ENCODE peak calls at places on chromosomes 2 and 18, in seven cellular contexts. A is amniotic stem cell, E is putamen, B is Caki2, D is K562, M is NAMALWA, N is NCI-H1092 treated with DMSO at 0.1 percent for 48 hours. W is an unnamed sample.

GRCh38 chr2:71243548-71244301 is 16.8 kb upstream of the PAIP2B start:
- DNase-seq in A (no peak), E (no peak), B (no peak), D (no peak), M (no peak), N (peak; percentile 2), W (no peak)

GRCh38 chr2:237721828-237722227 is 76.8 kb upstream of the RBM44 start:
- DNase-seq in A (no peak), E (no peak), B (no peak), D (no peak), M (no peak), N (no peak), W (no peak)

GRCh38 chr18:12890964-12891363 is 6.9 kb upstream of the PTPN2 start:
- DNase-seq in A (no peak), E (no peak), B (no peak), D (no peak), M (no peak), N (no peak), W (peak; percentile 21)

GRCh38 chr18:11008544-11008943 is 140.8 kb downstream of the PIEZO2 start:
- DNase-seq in A (no peak), E (no peak), B (no peak), D (no peak), M (no peak), N (no peak), W (no peak)

GRCh38 chr2:40325111-40325510 is 126.8 kb downstream of the SLC8A1 start:
- DNase-seq in A (no peak), E (no peak), B (peak; percentile 49), D (no peak), M (no peak), N (no peak), W (no peak)

GRCh38 chr2:21102356-21102755 is 21.4 kb upstream of the TDRD15 start:
- DNase-seq in A (no peak), E (no peak), B (no peak), D (no peak), M (no peak), N (no peak), W (no peak)

GRCh38 chr18:12990128-12990485 is 1.1 kb upstream of the CEP192 start:
- DNase-seq in A (no peak), E (no peak), B (no peak), D (no peak), M (no peak), N (no peak), W (no peak)

GRCh38 chr18:42545825-42546224 is 569.7 kb downstream of the RIT2 start:
- DNase-seq in A (no peak), E (no peak), B (peak; percentile 59), D (no peak), M (no peak), N (no peak), W (no peak)

GRCh38 chr18:79208882-79209281 is 139.7 kb downstream of the ATP9B start:
- DNase-seq in A (no peak), E (no peak), B (no peak), D (no peak), M (no peak), N (peak; percentile 17), W (peak; percentile 98)

GRCh38 chr2:179751184-179751809 is 110.1 kb downstream of the ZNF385B start:
- DNase-seq in A (no peak), E (no peak), B (peak; percentile 21), D (no peak), M (peak; percentile 45), N (peak; percentile 42), W (peak; percentile 28)

GRCh38 chr2:222982010-222982908 is 69.7 kb upstream of the KCNE4 start:
- DNase-seq in A (peak; percentile 67), E (peak; percentile 38), B (peak; percentile 79), D (no peak), M (peak; percentile 68), N (peak; percentile 65), W (peak; percentile 62)

GRCh38 chr2:59761966-59762365 is 791.5 kb downstream of the BCL11A start:
- DNase-seq in A (no peak), E (no peak), B (no peak), D (no peak), M (peak; percentile 3), N (no peak), W (no peak)

GRCh38 chr18:8771930-8772329 is 66.6 kb downstream of the MTCL1 start:
- DNase-seq in A (no peak), E (no peak), B (peak; percentile 45), D (no peak), M (no peak), N (peak; percentile 11), W (peak; percentile 70)

GRCh38 chr2:3639653-3640052 is 18.3 kb upstream of the ALLC start:
- DNase-seq in A (no peak), E (no peak), B (no peak), D (no peak), M (no peak), N (no peak), W (no peak)

GRCh38 chr2:235129856-235130255 is 178.0 kb downstream of the SH3BP4 start:
- DNase-seq in A (no peak), E (no peak), B (no peak), D (no peak), M (no peak), N (no peak), W (no peak)

GRCh38 chr18:9910709-9911108 is 3.1 kb upstream of the VAPA start:
- DNase-seq in A (no peak), E (no peak), B (no peak), D (no peak), M (no peak), N (no peak), W (no peak)

GRCh38 chr18:58788971-58789797 is 75.5 kb upstream of the ZNF532 start:
- DNase-seq in A (no peak), E (peak; percentile 77), B (peak; percentile 65), D (no peak), M (no peak), N (no peak), W (no peak)

GRCh38 chr2:228642861-228643260 is 461.4 kb upstream of the SPHKAP start:
- DNase-seq in A (no peak), E (no peak), B (no peak), D (no peak), M (no peak), N (no peak), W (no peak)

GRCh38 chr18:55927831-55928230 is 339.8 kb upstream of the TCF4 start:
- DNase-seq in A (no peak), E (no peak), B (no peak), D (no peak), M (no peak), N (no peak), W (no peak)

GRCh38 chr18:48326901-48327675 is 82.1 kb downstream of the ZBTB7C start:
- DNase-seq in A (no peak), E (no peak), B (peak; percentile 45), D (no peak), M (no peak), N (peak; percentile 45), W (no peak)

GRCh38 chr2:237900891-237901831 is 41.7 kb downstream of the RAMP1 start:
- DNase-seq in A (no peak), E (no peak), B (no peak), D (no peak), M (no peak), N (no peak), W (peak; percentile 49)

GRCh38 chr2:172131713-172132555 is 29.2 kb upstream of the DLX2 start:
- DNase-seq in A (no peak), E (no peak), B (no peak), D (no peak), M (no peak), N (no peak), W (no peak)

GRCh38 chr18:67854340-67854739 is 337.8 kb upstream of the DSEL start:
- DNase-seq in A (no peak), E (no peak), B (no peak), D (no peak), M (no peak), N (no peak), W (no peak)

GRCh38 chr2:172970660-172971059 is 105.0 kb upstream of the MAP3K20 start:
- DNase-seq in A (no peak), E (no peak), B (no peak), D (no peak), M (no peak), N (no peak), W (no peak)

GRCh38 chr2:98771771-98772521 is 41.0 kb upstream of the MGAT4A start:
- DNase-seq in A (no peak), E (no peak), B (no peak), D (no peak), M (no peak), N (no peak), W (no peak)

GRCh38 chr2:68193144-68193543 is 35.5 kb downstream of the PNO1 start:
- DNase-seq in A (no peak), E (no peak), B (peak; percentile 33), D (peak; percentile 16), M (no peak), N (no peak), W (no peak)

GRCh38 chr2:20451346-20451745 is 4.5 kb downstream of the RHOB start:
- DNase-seq in A (no peak), E (no peak), B (no peak), D (no peak), M (no peak), N (no peak), W (no peak)

GRCh38 chr2:121472465-121472993 is 58.2 kb upstream of the RNU4ATAC start:
- DNase-seq in A (no peak), E (no peak), B (no peak), D (no peak), M (no peak), N (no peak), W (no peak)

GRCh38 chr2:168084267-168084781 is 163.1 kb downstream of the STK39 start:
- DNase-seq in A (no peak), E (no peak), B (no peak), D (no peak), M (no peak), N (no peak), W (no peak)

GRCh38 chr2:71575966-71576365 is 122.6 kb downstream of the DYSF start:
- DNase-seq in A (no peak), E (peak; percentile 89), B (no peak), D (no peak), M (no peak), N (no peak), W (no peak)